ENCODE peak calls at places on chromosomes 11 and 22, in seven cellular contexts. Y is dorsolateral prefrontal cortex, D is A549, L is HL-60, B is body of pancreas, F is left lung, J is left ventricle myocardium inferior. Q is an unnamed sample.

GRCh38 chr11:31815743-31816466 is 4.8 kb upstream of the PAX6 start:
- DNase-seq in F (peak), L (no peak), B (no peak), D (no peak), Y (no peak), J (no peak), Q (no peak)

GRCh38 chr22:48891688-48892380 is 935.8 kb downstream of the BRD1 start:
- DNase-seq in L (no peak), B (no peak), D (no peak), J (no peak), F (no peak), Y (no peak), Q (no peak)

GRCh38 chr11:16000065-16000464 is 356.3 kb downstream of the SOX6 start:
- DNase-seq in L (no peak), B (no peak), D (no peak), J (no peak), F (no peak), Y (no peak), Q (no peak)

GRCh38 chr11:65445604-65446445 is 23.2 kb downstream of the NEAT1 start:
- DNase-seq in B (no peak), D (no peak), Y (no peak), J (no peak), L (no peak), F (peak), Q (no peak)

GRCh38 chr11:65530157-65530496 is 5.2 kb downstream of the SCYL1 start:
- DNase-seq in L (no peak), D (no peak), Y (no peak), J (no peak), B (no peak), F (no peak), Q (no peak)

GRCh38 chr11:75450826-75451783 is 18.1 kb upstream of the KLHL35 start:
- DNase-seq in D (peak), Y (no peak), L (peak), J (no peak), B (no peak), F (peak), Q (no peak)

GRCh38 chr11:131622193-131622592 is 251.8 kb downstream of the NTM start:
- DNase-seq in F (no peak), L (no peak), J (no peak), D (no peak), Y (no peak), B (no peak), Q (no peak)

GRCh38 chr22:30047364-30047738 is 32.9 kb upstream of the HORMAD2 start:
- DNase-seq in F (no peak), Y (no peak), L (peak), J (no peak), B (no peak), D (no peak), Q (no peak)

GRCh38 chr11:62169935-62170334 is 20.1 kb upstream of the SCGB1D1 start:
- DNase-seq in L (no peak), B (no peak), Y (no peak), J (no peak), D (no peak), F (no peak), Q (no peak)

GRCh38 chr11:62176766-62177165 is 13.2 kb upstream of the SCGB1D1 start:
- DNase-seq in Y (no peak), J (no peak), F (no peak), D (no peak), B (no peak), L (no peak), Q (no peak)

GRCh38 chr11:62166371-62166770 is 23.6 kb upstream of the SCGB1D1 start:
- DNase-seq in F (no peak), J (no peak), Y (no peak), B (no peak), L (no peak), D (no peak), Q (no peak)

GRCh38 chr11:62169448-62169847 is 20.6 kb upstream of the SCGB1D1 start:
- DNase-seq in B (no peak), F (no peak), Y (no peak), D (no peak), J (peak), L (no peak), Q (no peak)

DNA sequence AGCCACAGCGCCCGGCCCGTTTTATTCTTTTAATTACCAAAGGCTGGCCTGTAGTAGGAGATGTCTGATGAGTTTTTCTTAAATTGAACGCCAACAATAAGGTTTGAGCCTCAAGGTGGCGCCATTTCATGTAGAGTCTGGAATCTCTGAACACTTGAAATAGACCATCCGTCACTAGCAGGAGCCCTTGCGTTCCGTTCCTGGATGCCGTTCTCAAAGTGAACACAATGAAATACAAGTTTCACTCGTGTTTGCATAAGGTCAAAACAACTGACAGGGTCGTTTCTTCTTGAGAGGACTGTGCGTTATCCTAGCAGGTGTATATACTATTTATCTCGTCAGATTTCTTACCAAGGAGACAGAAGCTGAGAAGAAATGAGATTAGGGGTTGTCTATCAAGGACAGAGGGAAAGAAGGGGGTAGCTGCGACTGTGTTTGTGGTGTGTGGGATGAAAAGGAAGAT is 18.7 kb upstream of the SCGB1D1 start:
- DNase-seq in Y (peak), L (peak), D (peak), J (peak), B (peak), F (no peak), Q (peak)
- H3K4me3 ChIP-seq in Y (no peak), L (no peak), D (peak), J (no peak), B (no peak), F (no peak), Q (no peak)

GRCh38 chr11:19323502-19323901 is 82.8 kb upstream of the E2F8 start:
- DNase-seq in D (no peak), F (no peak), Y (no peak), J (no peak), L (no peak), B (no peak), Q (no peak)
- TF ChIP-seq CTCF in D (peak), F (no peak), Y (no peak), J (no peak), L (no peak), B (no peak), Q (no peak)

DNA sequence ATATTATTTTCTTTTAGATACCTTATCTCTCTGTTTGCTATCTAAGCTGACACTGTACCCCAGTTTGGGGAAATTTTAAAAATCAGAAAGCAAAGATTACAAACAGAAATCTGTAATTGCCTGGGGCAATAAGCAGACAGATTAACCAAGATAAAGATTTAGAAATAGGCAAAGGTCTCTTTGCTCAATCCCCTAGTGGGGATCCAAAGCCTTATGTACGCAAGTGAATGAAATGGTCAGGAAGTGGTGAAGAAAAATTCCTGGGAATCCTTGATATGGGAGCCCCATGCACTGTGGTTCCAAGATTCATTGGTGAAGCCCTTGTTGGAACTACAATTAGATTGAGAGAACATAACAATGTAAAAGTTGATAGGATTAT is 139.5 kb upstream of the GUCY1A2 start:
- DNase-seq in Y (no peak), L (no peak), J (no peak), D (no peak), B (no peak), F (no peak), Q (no peak)
- H3K4me3 ChIP-seq in Y (no peak), L (no peak), J (no peak), D (no peak), B (no peak), F (no peak), Q (no peak)

DNA sequence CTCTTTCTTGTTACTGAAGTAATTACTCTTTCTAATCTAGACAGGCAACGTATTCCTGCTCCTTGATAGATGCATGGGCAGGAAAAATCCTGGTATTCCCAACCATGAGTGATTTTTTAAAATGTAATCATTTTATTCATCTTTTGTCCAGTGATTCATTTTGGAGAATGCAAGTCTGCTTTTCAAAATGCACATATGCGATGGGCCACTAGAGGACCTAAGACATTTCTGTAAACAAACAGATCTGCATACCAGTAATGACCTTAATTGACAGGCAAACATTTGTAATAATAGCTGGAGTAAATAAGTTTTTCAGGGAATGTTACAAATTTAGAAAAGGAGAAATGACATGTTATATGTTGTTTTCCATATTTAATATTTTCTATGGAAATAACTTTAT is 1167.6 kb downstream of the JRKL start:
- DNase-seq in B (no peak), Y (no peak), F (no peak), L (no peak), J (no peak), D (no peak), Q (no peak)
- TF ChIP-seq CTCF in B (no peak), Y (no peak), F (no peak), L (no peak), J (peak), D (no peak), Q (no peak)

DNA sequence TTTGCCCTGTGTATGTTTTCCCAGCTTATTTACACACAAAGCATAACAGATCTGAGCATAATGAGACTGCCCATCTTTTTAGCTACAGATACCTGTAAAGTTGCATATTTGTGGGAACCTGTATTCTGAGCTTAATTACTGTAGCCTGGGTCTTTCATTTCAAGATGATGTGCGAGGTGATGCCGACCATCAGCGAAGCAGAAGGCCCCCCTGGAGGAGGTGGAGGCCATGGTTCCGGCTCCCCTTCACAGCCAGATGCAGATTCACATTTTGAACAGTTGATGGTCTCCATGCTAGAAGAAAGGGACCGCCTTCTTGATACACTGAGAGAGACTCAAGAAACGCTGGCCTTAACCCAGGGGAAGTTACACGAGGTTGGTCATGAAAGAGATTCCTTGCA is 1.5 kb downstream of the PPFIA1 start:
- DNase-seq in F (no peak), B (no peak), Y (no peak), L (no peak), D (no peak), J (no peak), Q (no peak)
- H3K4me3 ChIP-seq in F (peak), B (no peak), Y (no peak), L (peak), D (no peak), J (peak), Q (no peak)

GRCh38 chr11:35082322-35083180 is 56.4 kb upstream of the CD44 start:
- DNase-seq in B (peak), J (peak), D (peak), Y (peak), L (peak), F (peak), Q (peak)
- TF ChIP-seq CTCF in B (peak), J (no peak), D (no peak), Y (no peak), L (no peak), F (peak), Q (peak)

GRCh38 chr22:21677606-21678443 is 12.0 kb downstream of the PPIL2 start:
- DNase-seq in L (no peak), D (no peak), Y (no peak), B (no peak), F (no peak), J (no peak), Q (no peak)
- H3K4me3 ChIP-seq in L (no peak), D (no peak), Y (no peak), B (no peak), F (no peak), J (no peak), Q (no peak)

DNA sequence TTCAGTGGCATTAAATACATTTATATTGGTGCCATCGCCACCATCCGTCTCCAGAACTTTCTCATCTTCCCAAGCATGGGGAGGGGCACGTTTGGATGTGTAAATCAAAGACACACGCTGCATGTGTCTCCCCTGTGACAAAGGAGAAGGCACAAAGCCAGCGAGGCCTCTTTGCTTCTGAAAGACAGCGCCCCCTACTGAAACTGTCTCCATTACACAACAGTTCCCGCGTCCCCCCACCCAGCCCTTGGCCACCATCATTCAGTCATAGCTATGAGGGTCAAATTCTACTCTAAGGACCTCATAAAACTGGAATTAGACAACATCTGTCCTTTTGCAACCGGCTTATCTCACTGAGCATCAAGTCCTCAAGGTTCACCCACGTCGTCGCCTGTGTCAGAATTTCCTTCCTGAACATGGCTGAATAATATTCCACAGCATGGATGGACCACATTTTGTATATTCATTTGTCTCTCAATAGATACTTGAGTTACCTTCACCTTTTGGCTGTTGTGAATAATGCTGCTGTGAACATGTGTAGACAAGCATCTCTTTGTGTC is 64.8 kb downstream of the IGF2 start:
- DNase-seq in B (no peak), L (no peak), D (no peak), F (no peak), Y (no peak), J (no peak), Q (no peak)
- TF ChIP-seq CTCF in B (no peak), L (no peak), D (peak), F (no peak), Y (no peak), J (no peak), Q (peak)

DNA sequence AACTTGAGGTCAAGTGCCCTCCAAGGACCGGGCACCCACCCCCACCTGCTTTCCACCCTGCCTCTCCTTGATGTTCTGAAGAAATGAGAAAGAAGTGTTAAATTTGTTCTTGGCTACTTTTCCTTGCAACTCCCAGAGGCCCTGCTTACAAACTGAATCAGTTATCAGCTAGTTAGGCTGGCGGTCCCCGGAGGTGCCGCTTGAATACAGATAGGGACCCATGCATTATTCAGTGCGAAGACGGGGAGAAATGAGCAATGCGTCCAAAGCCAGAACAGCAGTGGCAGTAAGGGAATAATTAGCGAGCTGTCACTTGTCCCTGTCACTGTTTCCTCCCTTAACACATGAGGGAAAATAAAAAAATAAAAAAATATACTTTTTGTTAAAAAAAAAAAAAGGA is 528.2 kb downstream of the MN1 start:
- DNase-seq in F (no peak), J (no peak), B (no peak), D (no peak), Y (peak), L (no peak), Q (no peak)
- H3K4me3 ChIP-seq in F (no peak), J (no peak), B (no peak), D (no peak), Y (no peak), L (no peak), Q (no peak)

GRCh38 chr22:37126882-37127281 is 17.4 kb upstream of the TMPRSS6 start:
- DNase-seq in B (no peak), L (no peak), Y (no peak), D (peak), F (no peak), J (no peak), Q (no peak)
- TF ChIP-seq CTCF in B (no peak), L (peak), Y (no peak), D (peak), F (no peak), J (no peak), Q (peak)